ENCODE peak calls at places on chromosomes 13 and 19, in four cellular contexts. H is naive thymus-derived CD8-positive, alpha-beta T cell; N is effector CD4-positive, alpha-beta T cell; S is stimulated activated CD4-positive, alpha-beta T cell treated with anti-CD3 and anti-CD28 coated beads, Interleukin-2, amount 100 ng/mL, for 48 hours. C is an unnamed sample.

GRCh38 chr13:39881887-39882286 is 226.4 kb downstream of the COG6 start:
- DNase-seq in H (no peak), N (no peak), S (no peak), C (no peak)

GRCh38 chr19:4584670-4585460 is 25.4 kb upstream of the SEMA6B start:
- DNase-seq in H (no peak), N (no peak), S (no peak), C (no peak)

GRCh38 chr13:48369988-48370387 is 42.9 kb downstream of the LPAR6 start:
- DNase-seq in H (no peak), N (no peak), S (no peak), C (no peak)

GRCh38 chr19:43467730-43468129 is 2.3 kb upstream of the LYPD3 start:
- DNase-seq in H (no peak), N (no peak), S (no peak), C (no peak)

GRCh38 chr13:44368062-44368591 is 5.5 kb upstream of the SERP2 start:
- DNase-seq in H (no peak), N (no peak), S (no peak), C (no peak)

GRCh38 chr13:111116830-111117229 is 1.7 kb downstream of the ARHGEF7 start:
- DNase-seq in H (no peak), N (no peak), S (no peak), C (no peak)

GRCh38 chr13:80717834-80718233 is 376.9 kb upstream of the SPRY2 start:
- DNase-seq in H (no peak), N (no peak), S (no peak), C (no peak)

GRCh38 chr13:30362005-30362788 is 54.8 kb upstream of the KATNAL1 start:
- DNase-seq in H (no peak), N (no peak), S (no peak), C (no peak)

GRCh38 chr13:97849305-97849704 is 104.2 kb upstream of the IPO5 start:
- DNase-seq in H (no peak), N (no peak), S (no peak), C (no peak)

GRCh38 chr13:25965596-25965995 is 86.2 kb downstream of the SHISA2 start:
- DNase-seq in H (no peak), N (no peak), S (no peak), C (no peak)

GRCh38 chr13:51015973-51016372 is 95.1 kb downstream of the C13orf42 start:
- DNase-seq in H (no peak), N (no peak), S (no peak), C (no peak)

GRCh38 chr13:102667911-102668310 is 26.9 kb downstream of the METTL21C start:
- DNase-seq in H (no peak), N (no peak), S (no peak), C (no peak)

GRCh38 chr13:45299194-45299593 is 41.8 kb downstream of the TPT1 start:
- DNase-seq in H (no peak), N (no peak), S (no peak), C (no peak)

GRCh38 chr19:39318071-39318470 is 2.6 kb downstream of the LRFN1 start:
- DNase-seq in H (no peak), N (no peak), S (no peak), C (no peak)

GRCh38 chr19:2853015-2853606 is 11.8 kb downstream of the ZNF555 start:
- DNase-seq in H (no peak), N (no peak), S (no peak), C (no peak)

GRCh38 chr19:8131517-8131916 is 17.9 kb downstream of the FBN3 start:
- DNase-seq in H (no peak), N (no peak), S (no peak), C (no peak)

GRCh38 chr19:55086730-55087541 is 11.3 kb downstream of the EPS8L1 start:
- DNase-seq in H (peak), N (peak), S (no peak), C (peak)

GRCh38 chr19:40270362-40271089 is 14.6 kb downstream of the AKT2 start:
- DNase-seq in H (no peak), N (no peak), S (no peak), C (peak)

GRCh38 chr13:112783135-112783945 is 93.5 kb downstream of the ATP11A start:
- DNase-seq in H (no peak), N (no peak), S (no peak), C (no peak)

GRCh38 chr19:47257411-47258169 is 1.3 kb downstream of the CCDC9 start:
- DNase-seq in H (no peak), N (no peak), S (no peak), C (no peak)

GRCh38 chr13:46803586-46803985 is 6.6 kb upstream of the ESD start:
- DNase-seq in H (no peak), N (no peak), S (no peak), C (no peak)

GRCh38 chr19:6729573-6730152 is 7.7 kb downstream of the GPR108 start:
- DNase-seq in H (no peak), N (no peak), S (no peak), C (no peak)

GRCh38 chr19:51366999-51367564 is 894 bp upstream of the ETFB start:
- DNase-seq in H (peak), N (no peak), S (no peak), C (no peak)

GRCh38 chr19:7397687-7398086 is 49.0 kb downstream of the ARHGEF18 start:
- DNase-seq in H (no peak), N (no peak), S (no peak), C (no peak)

GRCh38 chr19:19329199-19329598 is 8.6 kb downstream of the MAU2 start:
- DNase-seq in H (no peak), N (no peak), S (no peak), C (no peak)

GRCh38 chr19:47661571-47661970 is 51.7 kb upstream of the EHD2 start:
- DNase-seq in H (no peak), N (no peak), S (no peak), C (no peak)

GRCh38 chr19:33226550-33227241 is 1.0 kb upstream of the SLC7A10 start:
- DNase-seq in H (no peak), N (no peak), S (no peak), C (no peak)

GRCh38 chr13:50080856-50081105 is 65.5 kb downstream of the KCNRG start:
- DNase-seq in H (no peak), N (no peak), S (no peak), C (no peak)

GRCh38 chr13:54643863-54644262 is 1615.2 kb downstream of the OLFM4 start:
- DNase-seq in H (no peak), N (no peak), S (no peak), C (no peak)